ENCODE peak calls at places on chromosome 16, in four cellular contexts. H is aorta, K is MM.1S, Y is fibroblast of lung. Q is an unnamed sample.

GRCh38 chr16:67481561-67482259 is 753 bp upstream of the ATP6V0D1 start:
- DNase-seq in K (peak; percentile 57), Y (peak; percentile 46), H (no peak), Q (no peak)

GRCh38 chr16:57358527-57359095 is at the start of gene CCL22:
- DNase-seq in Y (no peak), K (no peak), H (no peak), Q (no peak)

GRCh38 chr16:4506450-4506849 is 30.3 kb downstream of the HMOX2 start:
- DNase-seq in K (peak; percentile 81), Y (peak; percentile 84), H (no peak), Q (peak; percentile 67)

GRCh38 chr16:86576591-86577313 is 1.6 kb upstream of the FOXL1 start:
- DNase-seq in H (peak; percentile 78), Y (peak; percentile 53), K (no peak), Q (peak; percentile 70)

GRCh38 chr16:47533744-47534292 is 72.7 kb downstream of the PHKB start:
- DNase-seq in Y (no peak), K (no peak), H (no peak), Q (no peak)

GRCh38 chr16:23145608-23146007 is 3.6 kb downstream of the USP31 start:
- DNase-seq in H (no peak), Y (peak; percentile 34), K (no peak), Q (peak; percentile 33)

GRCh38 chr16:31535737-31536136 is 8.0 kb downstream of the AHSP start:
- DNase-seq in Y (no peak), K (no peak), H (no peak), Q (no peak)

GRCh38 chr16:3689731-3690130 is 27.6 kb downstream of the TRAP1 start:
- DNase-seq in H (no peak), K (no peak), Y (no peak), Q (no peak)

GRCh38 chr16:74297296-74297665 is 667 bp downstream of the PSMD7 start:
- DNase-seq in H (no peak), Y (peak; percentile 30), K (peak; percentile 36), Q (peak; percentile 39)

GRCh38 chr16:2952679-2953078 is 11.4 kb upstream of the KREMEN2 start:
- DNase-seq in K (peak; percentile 55), Y (no peak), H (no peak), Q (no peak)

GRCh38 chr16:71700822-71701221 is 23.7 kb downstream of the PHLPP2 start:
- DNase-seq in H (no peak), Y (no peak), K (no peak), Q (no peak)

GRCh38 chr16:63457869-63458268 is 1421.6 kb upstream of the CDH8 start:
- DNase-seq in H (no peak), Y (no peak), K (no peak), Q (no peak)

GRCh38 chr16:65480276-65480675 is 358.4 kb upstream of the CDH11 start:
- DNase-seq in Y (no peak), H (no peak), K (no peak), Q (no peak)

GRCh38 chr16:67100569-67101300 is 9.0 kb upstream of the PHAF1 start:
- DNase-seq in K (peak; percentile 27), H (no peak), Y (peak; percentile 70), Q (no peak)

GRCh38 chr16:53678756-53679334 is 24.8 kb downstream of the RPGRIP1L start:
- DNase-seq in H (no peak), Y (no peak), K (no peak), Q (no peak)

GRCh38 chr16:57131351-57131970 is 39.1 kb downstream of the CPNE2 start:
- DNase-seq in Y (no peak), K (no peak), H (no peak), Q (no peak)

GRCh38 chr16:180101-180920 is at the start of gene HBQ1:
- DNase-seq in K (no peak), Y (no peak), H (no peak), Q (no peak)

DNA sequence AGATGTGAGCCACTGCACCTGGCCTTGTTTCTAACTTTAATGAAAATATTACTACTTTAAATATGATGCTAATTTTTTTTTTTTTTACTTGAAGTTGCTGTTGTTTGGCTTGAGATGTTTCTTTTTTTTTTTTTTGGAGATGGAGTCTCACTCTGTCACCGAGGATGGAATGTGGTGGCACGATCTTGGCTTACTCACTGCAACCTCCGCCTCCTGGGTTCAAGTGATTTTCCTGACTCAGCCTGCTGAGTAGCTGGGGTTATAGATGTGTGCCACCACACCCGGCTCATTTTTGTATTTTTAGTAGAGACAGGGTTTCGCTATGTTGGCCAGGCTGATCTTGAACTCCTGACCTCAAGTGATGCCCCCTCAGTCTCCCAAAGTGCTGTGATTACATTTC is 23.6 kb downstream of the IGSF6 start:
- DNase-seq in K (no peak), H (no peak), Y (no peak), Q (peak; percentile 69)
- H3K27ac ChIP-seq in K (no peak overlapping the region), H (no peak overlapping the region), Y (peak overlapping the region; percentile 85), Q (peak overlapping the region; percentile 85)

DNA sequence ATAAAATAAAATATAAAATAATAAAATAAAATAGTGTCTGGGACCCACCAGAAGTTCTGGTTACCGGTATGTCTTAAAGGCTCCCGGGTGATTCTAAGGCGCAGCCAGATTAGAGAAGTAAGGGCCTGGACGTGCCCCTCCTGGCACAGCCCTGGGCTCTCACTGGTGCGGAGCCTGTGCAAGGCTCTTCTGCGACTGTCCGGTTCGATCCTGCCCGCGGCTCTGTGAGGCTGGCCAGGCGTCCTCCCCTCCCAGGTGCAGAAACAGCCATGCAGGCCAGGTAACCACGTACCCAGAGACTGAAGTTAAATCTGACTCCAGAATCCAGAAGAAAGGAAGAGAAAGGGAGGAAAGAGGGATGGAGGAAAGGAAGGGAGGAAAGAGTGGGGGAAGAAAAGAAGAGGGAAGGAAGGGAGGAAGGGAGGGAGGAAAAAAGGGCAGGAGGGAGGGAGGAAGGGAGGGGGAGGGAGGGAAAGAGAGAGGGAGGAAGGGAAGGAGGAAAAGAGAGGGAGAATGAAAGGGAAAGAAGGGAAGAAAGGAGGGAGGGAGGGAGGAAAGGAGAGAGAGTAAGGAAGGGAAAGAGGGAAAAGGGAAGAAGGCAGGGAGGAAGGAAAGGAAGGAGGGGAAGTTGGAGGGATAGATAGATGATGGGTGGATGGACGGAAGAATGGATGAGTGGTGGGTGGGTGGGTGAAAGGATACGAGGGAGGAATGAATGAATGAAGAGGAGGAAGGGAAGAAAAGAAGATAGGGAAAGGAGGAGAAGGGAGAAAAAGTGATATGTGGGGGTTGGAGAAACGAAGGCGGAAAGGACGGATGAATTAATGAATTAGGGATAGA is 42.3 kb downstream of the C16orf82 start:
- DNase-seq in K (no peak), H (no peak), Y (no peak), Q (no peak)
- H3K27ac ChIP-seq in K (no peak overlapping the region), H (no peak overlapping the region), Y (no peak overlapping the region), Q (no peak overlapping the region)

DNA sequence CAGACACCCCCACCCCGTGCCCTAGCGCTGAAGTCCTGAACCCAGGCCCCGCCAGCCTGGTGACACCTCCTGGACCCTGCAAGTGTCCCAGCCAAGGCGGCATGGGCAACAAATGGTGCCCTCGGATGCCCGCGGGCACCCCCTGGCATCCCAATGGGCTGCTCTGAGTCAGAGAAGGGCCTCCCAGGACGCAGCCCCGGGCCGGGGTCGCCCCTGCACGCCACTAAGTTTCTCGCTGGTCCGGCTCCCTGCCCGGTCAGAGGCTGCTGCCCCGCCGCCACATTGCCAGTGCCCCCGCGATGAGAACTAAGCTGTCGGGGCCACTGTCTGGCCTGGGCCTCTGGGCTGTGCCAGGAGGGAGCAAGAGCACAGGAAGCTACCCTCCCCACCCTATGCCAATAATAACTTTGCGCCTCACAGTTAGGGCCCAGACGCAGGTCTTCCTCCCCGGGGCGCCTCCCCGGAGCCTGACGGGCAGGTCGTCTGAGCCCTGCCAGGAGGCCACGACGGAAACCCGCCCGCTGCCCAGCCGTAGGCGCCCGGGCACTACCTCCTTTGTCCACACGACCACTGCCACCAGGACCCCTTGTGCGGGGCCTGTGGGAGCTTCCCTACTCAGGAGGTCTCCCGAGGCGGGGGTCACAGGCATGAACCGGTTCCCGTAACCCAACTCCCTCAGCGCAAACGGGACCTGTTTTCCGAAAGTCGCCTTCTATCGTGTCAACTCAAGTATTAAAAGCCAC is 1.4 kb downstream of the ZFPM1 start:
- DNase-seq in H (no peak), K (peak; percentile 70), Y (no peak), Q (no peak)
- H3K27ac ChIP-seq in H (no peak overlapping the region), K (peak overlapping the region; percentile 81), Y (peak overlapping the region; percentile 16), Q (no peak overlapping the region)

DNA sequence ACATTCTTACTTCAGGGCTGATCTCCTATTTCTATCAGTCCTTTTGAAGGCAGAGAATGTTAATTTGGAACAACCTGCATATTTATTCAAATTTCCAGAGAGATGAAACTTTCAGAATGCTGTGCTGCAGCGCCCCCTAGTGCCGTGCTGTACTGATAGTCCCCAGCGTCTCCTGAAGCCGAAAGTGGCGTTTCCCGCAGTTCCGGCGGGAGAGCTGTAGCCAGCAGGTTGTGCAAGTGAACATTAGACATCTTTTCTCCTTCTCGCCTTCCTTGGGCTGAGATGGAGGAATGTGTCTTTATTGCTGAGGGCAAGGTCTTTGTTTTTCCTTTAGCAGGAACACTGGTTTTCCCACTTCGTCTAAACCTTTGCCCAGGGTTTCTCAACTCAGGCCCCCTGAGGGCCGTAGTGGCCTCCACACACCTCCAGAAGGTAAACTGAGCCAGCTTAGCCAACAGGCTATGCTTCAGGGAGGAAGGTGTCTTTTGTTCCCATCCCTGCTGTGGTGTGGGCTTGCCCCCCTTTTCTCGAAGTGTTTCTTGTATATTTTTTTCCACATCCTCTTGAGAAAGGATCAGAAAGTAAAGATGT is 26.4 kb downstream of the USP10 start:
- DNase-seq in H (peak; percentile 98), Y (peak; percentile 86), K (peak; percentile 52), Q (peak; percentile 82)
- H3K27ac ChIP-seq in H (no peak overlapping the region), Y (peak overlapping the region; percentile 44), K (no peak overlapping the region), Q (no peak overlapping the region)

DNA sequence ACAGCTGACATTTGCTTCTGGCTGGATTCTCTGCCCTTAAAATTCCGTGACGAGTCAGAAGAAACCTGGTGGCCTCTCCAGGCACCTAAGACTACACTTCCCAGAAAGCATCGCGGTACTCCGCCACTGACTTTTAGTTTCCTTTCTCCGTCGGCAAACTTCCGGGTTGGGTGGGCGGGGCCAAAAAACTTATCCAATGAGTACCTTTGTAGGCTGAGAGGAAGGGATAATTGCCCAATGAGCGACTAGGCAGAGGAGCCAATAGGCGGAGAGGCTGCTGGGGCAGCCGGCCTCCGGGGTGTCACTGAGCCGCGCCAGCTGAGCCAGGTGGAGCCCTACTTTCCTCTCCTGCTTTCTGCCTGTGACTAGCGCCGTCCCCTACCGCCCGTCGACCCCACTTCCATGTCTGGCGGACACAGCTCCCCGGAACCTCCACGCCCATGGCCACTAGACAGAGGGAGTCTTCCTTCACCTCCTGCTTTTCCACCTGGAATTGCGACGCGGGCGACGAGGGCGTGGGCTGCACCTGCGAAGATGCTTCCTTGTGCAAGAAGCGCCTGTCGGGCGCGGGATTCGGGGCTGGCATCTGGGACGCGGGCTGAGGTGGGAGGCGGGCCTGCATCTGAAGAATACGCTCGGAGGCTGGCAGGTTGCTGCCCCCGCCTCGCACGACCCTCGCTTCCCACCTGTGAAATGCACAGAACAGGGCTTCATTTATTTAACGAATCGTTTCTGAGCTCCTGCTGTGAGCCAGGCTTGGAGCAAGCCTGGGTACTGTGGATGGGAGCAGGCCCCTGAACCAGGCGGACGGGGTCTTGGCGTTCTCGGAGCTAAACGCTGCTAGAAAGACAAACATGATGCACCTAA is 16.5 kb upstream of the ARHGAP17 start:
- DNase-seq in H (peak; percentile 91), Y (peak; percentile 97), K (peak; percentile 97), Q (peak; percentile 93)
- H3K27ac ChIP-seq in H (no peak overlapping the region), Y (peak overlapping the region; percentile 28), K (no peak overlapping the region), Q (peak overlapping the region; percentile 37)